ENCODE peak calls at places on chromosomes 3 and 15, in seven cellular contexts. One of them, this sample, is unnamed.

GRCh38 chr15:25394893-25395292 is 43.9 kb downstream of the UBE3A start:
- DNase-seq in breast epithelium: no peak
- DNase-seq in right cardiac atrium: no peak
- DNase-seq in heart left ventricle: no peak
- DNase-seq in heart right ventricle: no peak
- DNase-seq in tibial nerve: no peak
- DNase-seq in tibial artery: no peak
- DNase-seq in this sample: no peak

GRCh38 chr15:98850991-98851776 is 156.4 kb downstream of the PGPEP1L start:
- DNase-seq in breast epithelium: peak
- DNase-seq in heart right ventricle: peak
- DNase-seq in tibial nerve: peak
- DNase-seq in heart left ventricle: peak
- DNase-seq in right cardiac atrium: peak
- DNase-seq in tibial artery: peak
- DNase-seq in this sample: peak

GRCh38 chr15:63899193-63899592 is 65.4 kb upstream of the HERC1 start:
- DNase-seq in heart right ventricle: no peak
- DNase-seq in tibial artery: peak
- DNase-seq in heart left ventricle: no peak
- DNase-seq in tibial nerve: no peak
- DNase-seq in breast epithelium: no peak
- DNase-seq in right cardiac atrium: no peak
- DNase-seq in this sample: no peak

GRCh38 chr15:81278306-81279029 is 45.5 kb downstream of the STARD5 start:
- DNase-seq in breast epithelium: no peak
- DNase-seq in heart right ventricle: no peak
- DNase-seq in tibial artery: no peak
- DNase-seq in heart left ventricle: no peak
- DNase-seq in tibial nerve: no peak
- DNase-seq in right cardiac atrium: no peak
- DNase-seq in this sample: no peak

GRCh38 chr15:67820992-67821783 is 4.1 kb upstream of the SKOR1 start:
- DNase-seq in right cardiac atrium: peak
- DNase-seq in tibial nerve: no peak
- DNase-seq in tibial artery: no peak
- DNase-seq in breast epithelium: no peak
- DNase-seq in heart right ventricle: peak
- DNase-seq in heart left ventricle: peak
- DNase-seq in this sample: no peak

GRCh38 chr15:89021224-89021623 is 67.0 kb upstream of the ABHD2 start:
- DNase-seq in breast epithelium: peak
- DNase-seq in tibial artery: peak
- DNase-seq in heart left ventricle: no peak
- DNase-seq in right cardiac atrium: no peak
- DNase-seq in tibial nerve: no peak
- DNase-seq in heart right ventricle: no peak
- DNase-seq in this sample: no peak

GRCh38 chr3:73580343-73580742 is 44.4 kb downstream of the PDZRN3 start:
- DNase-seq in tibial nerve: no peak
- DNase-seq in breast epithelium: peak
- DNase-seq in heart left ventricle: no peak
- DNase-seq in tibial artery: no peak
- DNase-seq in right cardiac atrium: no peak
- DNase-seq in heart right ventricle: no peak
- DNase-seq in this sample: no peak

GRCh38 chr3:184524981-184525336 is 36.6 kb upstream of the EPHB3 start:
- DNase-seq in tibial nerve: no peak
- DNase-seq in tibial artery: no peak
- DNase-seq in right cardiac atrium: no peak
- DNase-seq in heart right ventricle: no peak
- DNase-seq in heart left ventricle: no peak
- DNase-seq in breast epithelium: no peak
- DNase-seq in this sample: no peak

GRCh38 chr15:80876034-80876433 is 96.9 kb downstream of the CEMIP start:
- DNase-seq in breast epithelium: no peak
- DNase-seq in tibial nerve: no peak
- DNase-seq in heart right ventricle: peak
- DNase-seq in tibial artery: no peak
- DNase-seq in right cardiac atrium: peak
- DNase-seq in heart left ventricle: no peak
- DNase-seq in this sample: no peak

GRCh38 chr3:62248831-62249776 is 124.2 kb downstream of the FEZF2 start:
- DNase-seq in tibial artery: no peak
- DNase-seq in breast epithelium: no peak
- DNase-seq in heart right ventricle: no peak
- DNase-seq in tibial nerve: no peak
- DNase-seq in heart left ventricle: no peak
- DNase-seq in right cardiac atrium: no peak
- DNase-seq in this sample: no peak

GRCh38 chr15:33871911-33872760 is 96.2 kb upstream of the CHRM5 start:
- DNase-seq in right cardiac atrium: no peak
- DNase-seq in tibial artery: no peak
- DNase-seq in breast epithelium: no peak
- DNase-seq in heart left ventricle: peak
- DNase-seq in heart right ventricle: no peak
- DNase-seq in tibial nerve: no peak
- DNase-seq in this sample: no peak

GRCh38 chr3:16177962-16178627 is 3.6 kb downstream of the GALNT15 start:
- DNase-seq in heart right ventricle: peak
- DNase-seq in right cardiac atrium: peak
- DNase-seq in heart left ventricle: peak
- DNase-seq in tibial nerve: peak
- DNase-seq in tibial artery: peak
- DNase-seq in breast epithelium: peak
- DNase-seq in this sample: no peak

GRCh38 chr3:134799393-134799792 is 4.3 kb downstream of the EPHB1 start:
- DNase-seq in heart left ventricle: no peak
- DNase-seq in tibial nerve: no peak
- DNase-seq in heart right ventricle: no peak
- DNase-seq in right cardiac atrium: no peak
- DNase-seq in breast epithelium: peak
- DNase-seq in tibial artery: peak
- DNase-seq in this sample: peak

GRCh38 chr3:10370429-10370828 is 49.5 kb upstream of the SEC13 start:
- DNase-seq in right cardiac atrium: no peak
- DNase-seq in tibial artery: no peak
- DNase-seq in tibial nerve: no peak
- DNase-seq in heart left ventricle: no peak
- DNase-seq in heart right ventricle: no peak
- DNase-seq in breast epithelium: no peak
- DNase-seq in this sample: no peak

GRCh38 chr3:140809326-140809725 is 131.5 kb downstream of the TRIM42 start:
- DNase-seq in right cardiac atrium: no peak
- DNase-seq in breast epithelium: no peak
- DNase-seq in tibial artery: no peak
- DNase-seq in heart right ventricle: no peak
- DNase-seq in heart left ventricle: no peak
- DNase-seq in tibial nerve: no peak
- DNase-seq in this sample: no peak

GRCh38 chr15:23038741-23039150 is 623 bp downstream of the TUBGCP5 start:
- DNase-seq in tibial artery: no peak
- DNase-seq in heart left ventricle: no peak
- DNase-seq in right cardiac atrium: no peak
- DNase-seq in breast epithelium: no peak
- DNase-seq in heart right ventricle: no peak
- DNase-seq in tibial nerve: no peak
- DNase-seq in this sample: peak

GRCh38 chr15:69484837-69485236 is 32.2 kb downstream of the RPLP1 start:
- DNase-seq in heart left ventricle: no peak
- DNase-seq in right cardiac atrium: no peak
- DNase-seq in tibial nerve: no peak
- DNase-seq in breast epithelium: peak
- DNase-seq in tibial artery: no peak
- DNase-seq in heart right ventricle: no peak
- DNase-seq in this sample: no peak

GRCh38 chr3:113573728-113574127 is 41.4 kb downstream of the SIDT1 start:
- DNase-seq in tibial nerve: no peak
- DNase-seq in tibial artery: no peak
- DNase-seq in breast epithelium: no peak
- DNase-seq in heart left ventricle: no peak
- DNase-seq in heart right ventricle: no peak
- DNase-seq in right cardiac atrium: no peak
- DNase-seq in this sample: no peak

GRCh38 chr3:112647122-112647521 is 6.2 kb upstream of the CCDC80 start:
- DNase-seq in breast epithelium: no peak
- DNase-seq in tibial nerve: no peak
- DNase-seq in heart right ventricle: no peak
- DNase-seq in right cardiac atrium: no peak
- DNase-seq in heart left ventricle: no peak
- DNase-seq in tibial artery: no peak
- DNase-seq in this sample: no peak

GRCh38 chr3:42110631-42111030 is 19.5 kb downstream of the TRAK1 start:
- DNase-seq in right cardiac atrium: no peak
- DNase-seq in tibial nerve: no peak
- DNase-seq in heart left ventricle: no peak
- DNase-seq in heart right ventricle: no peak
- DNase-seq in breast epithelium: no peak
- DNase-seq in tibial artery: peak
- DNase-seq in this sample: no peak

GRCh38 chr15:34297059-34297458 is 40.5 kb downstream of the SLC12A6 start:
- DNase-seq in right cardiac atrium: no peak
- DNase-seq in tibial nerve: no peak
- DNase-seq in tibial artery: no peak
- DNase-seq in breast epithelium: no peak
- DNase-seq in heart left ventricle: no peak
- DNase-seq in heart right ventricle: no peak
- DNase-seq in this sample: no peak

GRCh38 chr3:157375342-157375986 is 61.2 kb upstream of the PTX3 start:
- DNase-seq in tibial nerve: no peak
- DNase-seq in heart left ventricle: no peak
- DNase-seq in heart right ventricle: no peak
- DNase-seq in breast epithelium: no peak
- DNase-seq in tibial artery: no peak
- DNase-seq in right cardiac atrium: no peak
- DNase-seq in this sample: no peak

GRCh38 chr15:83658406-83658805 is 4.5 kb downstream of the ADAMTSL3 start:
- DNase-seq in right cardiac atrium: peak
- DNase-seq in heart left ventricle: peak
- DNase-seq in breast epithelium: no peak
- DNase-seq in tibial nerve: no peak
- DNase-seq in heart right ventricle: peak
- DNase-seq in tibial artery: no peak
- DNase-seq in this sample: no peak

GRCh38 chr3:175163686-175164085 is 304.6 kb downstream of the NAALADL2 start:
- DNase-seq in right cardiac atrium: no peak
- DNase-seq in breast epithelium: no peak
- DNase-seq in tibial artery: no peak
- DNase-seq in heart left ventricle: no peak
- DNase-seq in tibial nerve: no peak
- DNase-seq in heart right ventricle: no peak
- DNase-seq in this sample: no peak

DNA sequence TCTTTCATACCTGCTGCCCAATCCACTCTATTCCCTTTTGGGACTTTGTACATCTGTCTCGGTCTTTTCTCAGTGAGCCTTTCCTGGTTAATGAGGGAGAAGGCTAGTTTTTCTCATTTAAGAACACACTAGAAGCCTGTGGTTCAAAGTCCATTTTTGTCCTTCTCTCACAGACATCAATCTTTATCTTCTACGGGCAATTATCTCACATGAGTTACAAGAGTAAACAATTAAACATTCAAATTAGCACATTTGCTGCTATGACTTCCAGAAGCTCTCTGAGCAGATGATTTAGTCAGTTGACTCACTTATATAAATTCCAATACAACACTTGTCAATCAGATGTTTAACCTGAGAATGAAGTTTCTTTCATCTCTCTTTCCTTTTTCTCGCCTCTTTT is 49.3 kb upstream of the KBTBD8 start:
- DNase-seq in breast epithelium: no peak
- DNase-seq in right cardiac atrium: no peak
- DNase-seq in heart right ventricle: no peak
- DNase-seq in heart left ventricle: no peak
- DNase-seq in tibial artery: no peak
- DNase-seq in tibial nerve: no peak
- DNase-seq in this sample: no peak
- H3K27ac ChIP-seq in breast epithelium: no peak
- H3K27ac ChIP-seq in right cardiac atrium: no peak
- H3K27ac ChIP-seq in heart right ventricle: no peak
- H3K27ac ChIP-seq in heart left ventricle: no peak
- H3K27ac ChIP-seq in tibial artery: no peak
- H3K27ac ChIP-seq in tibial nerve: no peak
- H3K27ac ChIP-seq in this sample: no peak

DNA sequence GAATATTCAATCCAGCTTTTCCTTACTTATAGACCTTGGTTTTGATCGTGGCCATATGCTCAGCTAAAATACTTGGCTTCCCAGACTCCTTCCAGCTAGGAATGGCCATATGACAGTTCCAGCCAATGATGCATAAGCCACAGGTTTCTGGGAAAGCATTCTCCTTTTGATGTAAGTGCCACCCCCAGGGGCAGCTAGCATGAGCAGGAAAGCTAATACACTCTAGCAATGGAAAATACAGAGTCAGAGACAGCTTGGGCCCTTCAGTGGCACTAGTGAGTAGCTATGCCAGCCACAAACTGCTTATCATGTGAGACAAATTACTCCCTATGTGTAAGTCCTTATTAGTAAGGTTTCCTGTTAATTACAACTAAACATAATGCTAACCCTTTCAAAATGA is 26.7 kb downstream of the TBC1D2B start:
- DNase-seq in heart right ventricle: no peak
- DNase-seq in breast epithelium: no peak
- DNase-seq in tibial nerve: no peak
- DNase-seq in heart left ventricle: no peak
- DNase-seq in right cardiac atrium: no peak
- DNase-seq in tibial artery: peak
- DNase-seq in this sample: no peak
- H3K27ac ChIP-seq in heart right ventricle: peak
- H3K27ac ChIP-seq in breast epithelium: peak
- H3K27ac ChIP-seq in tibial nerve: peak
- H3K27ac ChIP-seq in heart left ventricle: peak
- H3K27ac ChIP-seq in right cardiac atrium: no peak
- H3K27ac ChIP-seq in tibial artery: no peak
- H3K27ac ChIP-seq in this sample: no peak

DNA sequence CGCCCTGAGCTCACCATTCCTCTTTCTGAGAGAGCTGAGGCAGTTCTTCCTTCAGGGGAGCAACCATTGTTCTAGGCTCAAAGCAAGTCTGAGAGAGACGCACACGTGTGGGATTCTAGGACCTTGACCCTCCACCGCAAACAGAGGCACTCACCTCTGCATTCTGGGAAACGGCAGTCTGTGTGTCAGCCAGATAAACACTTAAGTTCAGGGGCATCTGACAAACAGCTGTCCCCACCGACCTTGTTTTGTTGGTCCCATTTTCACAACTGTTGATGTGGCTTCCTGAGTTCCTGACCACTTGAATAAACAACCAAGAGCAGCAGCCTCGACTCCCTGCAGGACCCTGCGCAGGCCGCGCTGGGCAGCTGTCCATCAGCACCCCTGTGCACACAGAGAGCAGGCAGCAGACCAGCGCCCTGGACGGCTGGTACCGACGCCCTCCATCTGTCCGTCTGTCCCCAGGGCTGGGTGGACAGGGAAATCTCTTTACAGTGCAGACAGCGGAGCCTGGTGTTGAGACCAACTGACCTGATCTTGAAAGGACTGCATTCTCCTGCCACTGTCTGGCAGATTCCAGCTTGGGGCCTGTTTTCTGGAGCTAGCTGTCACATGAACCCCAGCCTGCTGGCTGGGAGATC is 64.1 kb downstream of the FAM43A start:
- DNase-seq in heart right ventricle: no peak
- DNase-seq in heart left ventricle: no peak
- DNase-seq in right cardiac atrium: no peak
- DNase-seq in breast epithelium: no peak
- DNase-seq in tibial artery: no peak
- DNase-seq in tibial nerve: no peak
- DNase-seq in this sample: no peak
- H3K27ac ChIP-seq in heart right ventricle: no peak
- H3K27ac ChIP-seq in heart left ventricle: no peak
- H3K27ac ChIP-seq in right cardiac atrium: no peak
- H3K27ac ChIP-seq in breast epithelium: peak
- H3K27ac ChIP-seq in tibial artery: no peak
- H3K27ac ChIP-seq in tibial nerve: no peak
- H3K27ac ChIP-seq in this sample: no peak

GRCh38 chr15:75671684-75672083 is 24.0 kb downstream of the SNX33 start:
- DNase-seq in tibial nerve: no peak
- DNase-seq in breast epithelium: no peak
- DNase-seq in right cardiac atrium: no peak
- DNase-seq in heart left ventricle: no peak
- DNase-seq in tibial artery: no peak
- DNase-seq in heart right ventricle: no peak
- DNase-seq in this sample: no peak
- H3K27ac ChIP-seq in tibial nerve: peak
- H3K27ac ChIP-seq in breast epithelium: peak
- H3K27ac ChIP-seq in right cardiac atrium: no peak
- H3K27ac ChIP-seq in heart left ventricle: peak
- H3K27ac ChIP-seq in tibial artery: peak
- H3K27ac ChIP-seq in heart right ventricle: peak
- H3K27ac ChIP-seq in this sample: no peak